ENCODE peak calls at places on chromosome 2, in six cellular contexts. One of them, this sample, is unnamed.

GRCh38 chr2:137173514-137173913 is 408.2 kb downstream of the THSD7B start:
- DNase-seq in CD8-positive, alpha-beta memory T cell: no peak
- DNase-seq in kidney epithelial cell: peak; percentile 19
- DNase-seq in progenitor cell of endocrine pancreas: no peak
- DNase-seq in activated CD4-positive, alpha-beta T cell treated with anti-CD3 and anti-CD28 coated beads, Interleukin-2, amount 50 U/mL, for 48 hours: no peak
- DNase-seq in AG08395: no peak
- DNase-seq in this sample: no peak

GRCh38 chr2:3405876-3406275 is 26.4 kb downstream of the TRAPPC12 start:
- DNase-seq in activated CD4-positive, alpha-beta T cell treated with anti-CD3 and anti-CD28 coated beads, Interleukin-2, amount 50 U/mL, for 48 hours: no peak
- DNase-seq in CD8-positive, alpha-beta memory T cell: no peak
- DNase-seq in kidney epithelial cell: no peak
- DNase-seq in AG08395: no peak
- DNase-seq in progenitor cell of endocrine pancreas: no peak
- DNase-seq in this sample: no peak

GRCh38 chr2:227241005-227241404 is 76.6 kb downstream of the COL4A3 start:
- DNase-seq in CD8-positive, alpha-beta memory T cell: no peak
- DNase-seq in progenitor cell of endocrine pancreas: no peak
- DNase-seq in AG08395: no peak
- DNase-seq in kidney epithelial cell: no peak
- DNase-seq in activated CD4-positive, alpha-beta T cell treated with anti-CD3 and anti-CD28 coated beads, Interleukin-2, amount 50 U/mL, for 48 hours: no peak
- DNase-seq in this sample: no peak

GRCh38 chr2:156874707-156875106 is 382.8 kb upstream of the GALNT5 start:
- DNase-seq in kidney epithelial cell: no peak
- DNase-seq in AG08395: no peak
- DNase-seq in activated CD4-positive, alpha-beta T cell treated with anti-CD3 and anti-CD28 coated beads, Interleukin-2, amount 50 U/mL, for 48 hours: no peak
- DNase-seq in progenitor cell of endocrine pancreas: no peak
- DNase-seq in CD8-positive, alpha-beta memory T cell: no peak
- DNase-seq in this sample: no peak

GRCh38 chr2:3886036-3886435 is 182.7 kb downstream of the DCDC2C start:
- DNase-seq in CD8-positive, alpha-beta memory T cell: no peak
- DNase-seq in activated CD4-positive, alpha-beta T cell treated with anti-CD3 and anti-CD28 coated beads, Interleukin-2, amount 50 U/mL, for 48 hours: no peak
- DNase-seq in progenitor cell of endocrine pancreas: no peak
- DNase-seq in AG08395: no peak
- DNase-seq in kidney epithelial cell: no peak
- DNase-seq in this sample: no peak

GRCh38 chr2:234595829-234596228 is 98.9 kb upstream of the ARL4C start:
- DNase-seq in AG08395: peak; percentile 31
- DNase-seq in CD8-positive, alpha-beta memory T cell: no peak
- DNase-seq in kidney epithelial cell: no peak
- DNase-seq in activated CD4-positive, alpha-beta T cell treated with anti-CD3 and anti-CD28 coated beads, Interleukin-2, amount 50 U/mL, for 48 hours: no peak
- DNase-seq in progenitor cell of endocrine pancreas: no peak
- DNase-seq in this sample: no peak

GRCh38 chr2:181457741-181458425 is 697 bp downstream of the ITGA4 start:
- DNase-seq in kidney epithelial cell: no peak
- DNase-seq in AG08395: peak; percentile 27
- DNase-seq in activated CD4-positive, alpha-beta T cell treated with anti-CD3 and anti-CD28 coated beads, Interleukin-2, amount 50 U/mL, for 48 hours: peak; percentile 67
- DNase-seq in progenitor cell of endocrine pancreas: peak; percentile 10
- DNase-seq in CD8-positive, alpha-beta memory T cell: peak; percentile 19
- DNase-seq in this sample: peak; percentile 59

GRCh38 chr2:222730346-222731065 is 59.0 kb downstream of the MOGAT1 start:
- DNase-seq in CD8-positive, alpha-beta memory T cell: no peak
- DNase-seq in activated CD4-positive, alpha-beta T cell treated with anti-CD3 and anti-CD28 coated beads, Interleukin-2, amount 50 U/mL, for 48 hours: no peak
- DNase-seq in kidney epithelial cell: no peak
- DNase-seq in progenitor cell of endocrine pancreas: no peak
- DNase-seq in AG08395: no peak
- DNase-seq in this sample: no peak

GRCh38 chr2:231573698-231574421 is 18.8 kb upstream of the TEX44 start:
- DNase-seq in activated CD4-positive, alpha-beta T cell treated with anti-CD3 and anti-CD28 coated beads, Interleukin-2, amount 50 U/mL, for 48 hours: no peak
- DNase-seq in kidney epithelial cell: no peak
- DNase-seq in AG08395: no peak
- DNase-seq in progenitor cell of endocrine pancreas: no peak
- DNase-seq in CD8-positive, alpha-beta memory T cell: no peak
- DNase-seq in this sample: no peak

GRCh38 chr2:160963957-160964356 is 196.3 kb upstream of the TANK start:
- DNase-seq in CD8-positive, alpha-beta memory T cell: no peak
- DNase-seq in AG08395: no peak
- DNase-seq in activated CD4-positive, alpha-beta T cell treated with anti-CD3 and anti-CD28 coated beads, Interleukin-2, amount 50 U/mL, for 48 hours: no peak
- DNase-seq in progenitor cell of endocrine pancreas: no peak
- DNase-seq in kidney epithelial cell: no peak
- DNase-seq in this sample: no peak

GRCh38 chr2:85324639-85325465 is 2.9 kb downstream of the TGOLN2 start:
- DNase-seq in kidney epithelial cell: peak; percentile 56
- DNase-seq in CD8-positive, alpha-beta memory T cell: no peak
- DNase-seq in progenitor cell of endocrine pancreas: no peak
- DNase-seq in AG08395: peak; percentile 15
- DNase-seq in activated CD4-positive, alpha-beta T cell treated with anti-CD3 and anti-CD28 coated beads, Interleukin-2, amount 50 U/mL, for 48 hours: no peak
- DNase-seq in this sample: no peak

GRCh38 chr2:112182581-112183034 is 44.4 kb downstream of the FBLN7 start:
- DNase-seq in kidney epithelial cell: no peak
- DNase-seq in progenitor cell of endocrine pancreas: no peak
- DNase-seq in AG08395: no peak
- DNase-seq in activated CD4-positive, alpha-beta T cell treated with anti-CD3 and anti-CD28 coated beads, Interleukin-2, amount 50 U/mL, for 48 hours: peak; percentile 54
- DNase-seq in CD8-positive, alpha-beta memory T cell: no peak
- DNase-seq in this sample: peak; percentile 38

GRCh38 chr2:189338119-189338518 is 103.2 kb upstream of the WDR75 start:
- DNase-seq in activated CD4-positive, alpha-beta T cell treated with anti-CD3 and anti-CD28 coated beads, Interleukin-2, amount 50 U/mL, for 48 hours: no peak
- DNase-seq in progenitor cell of endocrine pancreas: no peak
- DNase-seq in CD8-positive, alpha-beta memory T cell: no peak
- DNase-seq in AG08395: no peak
- DNase-seq in kidney epithelial cell: no peak
- DNase-seq in this sample: no peak

This sample was measured in T-helper 2 cell treated with Interferon-gamma antibody and Interleukin-4, amounts not matched to agents 5 μg/mL and 100 μg/mL, for 36 hours.